ENCODE peak calls at places on chromosome 9, in nine cellular contexts. G is T-helper 2 cell, I is NCI-H2029, T is upper lobe of left lung, E is fibroblast of lung, W is HuH-7, S is NCI-H1092 treated with DMSO at 0.1 percent for 48 hours, M is SW480, L is lower leg skin. K is an unnamed sample.

GRCh38 chr9:132769895-132770774 is 99.9 kb downstream of the GTF3C4 start:
- DNase-seq in I (peak), L (peak), E (peak), T (peak), S (peak), M (no peak), G (peak), W (peak), K (no peak)

GRCh38 chr9:27194401-27195091 is 85.5 kb downstream of the TEK start:
- DNase-seq in M (peak), L (no peak), W (no peak), G (no peak), E (peak), S (no peak), I (no peak), T (no peak), K (no peak)

GRCh38 chr9:20624201-20625002 is 2.1 kb upstream of the MLLT3 start:
- DNase-seq in G (peak), T (no peak), W (no peak), M (peak), L (peak), E (peak), S (peak), I (peak), K (peak)

GRCh38 chr9:113929634-113930092 is 53.6 kb downstream of the ZNF618 start:
- DNase-seq in G (no peak), L (no peak), W (no peak), S (no peak), M (no peak), I (peak), E (peak), T (no peak), K (no peak)

GRCh38 chr9:10614201-10614870 is 1.5 kb upstream of the PTPRD start:
- DNase-seq in T (no peak), I (no peak), G (no peak), M (no peak), L (no peak), E (no peak), W (no peak), S (no peak), K (no peak)

GRCh38 chr9:108053555-108054061 is 564.0 kb upstream of the KLF4 start:
- DNase-seq in I (peak), T (no peak), G (no peak), E (peak), M (no peak), S (peak), W (no peak), L (peak), K (no peak)

GRCh38 chr9:85859751-85860150 is 81.2 kb upstream of the NAA35 start:
- DNase-seq in M (peak), S (no peak), W (no peak), L (no peak), E (no peak), I (peak), T (no peak), G (no peak), K (no peak)

GRCh38 chr9:81637276-81637675 is 52.1 kb downstream of the TLE1 start:
- DNase-seq in G (no peak), W (no peak), T (no peak), S (no peak), M (no peak), E (no peak), L (no peak), I (no peak), K (no peak)

GRCh38 chr9:137272241-137273094 is 5.1 kb upstream of the TOR4A start:
- DNase-seq in W (no peak), G (no peak), L (no peak), T (peak), M (no peak), S (no peak), I (no peak), E (no peak), K (no peak)

GRCh38 chr9:134833294-134833880 is 47.2 kb upstream of the FCN2 start:
- DNase-seq in G (no peak), W (no peak), L (no peak), M (no peak), S (no peak), E (no peak), T (peak), I (no peak), K (no peak)

GRCh38 chr9:134386951-134387831 is 60.9 kb downstream of the RXRA start:
- DNase-seq in E (peak), W (no peak), G (no peak), L (no peak), T (no peak), I (peak), S (peak), M (no peak), K (no peak)

GRCh38 chr9:20270176-20270575 is 352.1 kb downstream of the MLLT3 start:
- DNase-seq in G (no peak), L (no peak), M (no peak), W (no peak), E (no peak), S (no peak), I (no peak), T (no peak), K (no peak)

GRCh38 chr9:115106642-115107041 is 11.3 kb downstream of the TNC start:
- DNase-seq in S (no peak), W (no peak), E (peak), M (no peak), T (no peak), L (no peak), G (no peak), I (no peak), K (no peak)

GRCh38 chr9:88258587-88258986 is 120.3 kb upstream of the SPATA31C2 start:
- DNase-seq in M (no peak), I (no peak), E (no peak), T (no peak), L (no peak), W (no peak), S (no peak), G (no peak), K (no peak)

GRCh38 chr9:92265159-92265558 is 28.3 kb downstream of the IARS1 start:
- DNase-seq in L (no peak), W (no peak), G (no peak), I (no peak), E (peak), M (peak), T (no peak), S (no peak), K (no peak)

GRCh38 chr9:111069233-111069632 is 31.0 kb upstream of the LPAR1 start:
- DNase-seq in L (no peak), S (no peak), G (no peak), T (no peak), E (no peak), I (no peak), W (no peak), M (no peak), K (no peak)

GRCh38 chr9:36039696-36040095 is 3.0 kb downstream of the RECK start:
- DNase-seq in L (no peak), S (no peak), W (no peak), G (no peak), I (no peak), M (no peak), T (no peak), E (peak), K (no peak)

GRCh38 chr9:96875460-96876142 is 21.3 kb upstream of the ZNF782 start:
- DNase-seq in W (peak), G (no peak), L (no peak), I (peak), T (peak), E (peak), M (peak), S (peak), K (peak)

GRCh38 chr9:21684831-21685362 is 117.5 kb upstream of the MTAP start:
- DNase-seq in E (peak), M (peak), G (no peak), T (no peak), W (no peak), S (no peak), L (no peak), I (peak), K (no peak)

GRCh38 chr9:137201205-137201868 is 796 bp upstream of the TPRN start:
- DNase-seq in I (no peak), G (no peak), T (no peak), E (no peak), L (no peak), M (no peak), S (no peak), W (no peak), K (no peak)

GRCh38 chr9:88628811-88629210 is 93.8 kb downstream of the NXNL2 start:
- DNase-seq in M (no peak), I (no peak), T (no peak), L (no peak), E (peak), S (no peak), W (no peak), G (no peak), K (no peak)

GRCh38 chr9:97924386-97924785 is 2.1 kb upstream of the TRMO start:
- DNase-seq in S (no peak), G (no peak), I (no peak), M (no peak), W (no peak), E (no peak), T (no peak), L (no peak), K (no peak)

GRCh38 chr9:132488611-132489010 is 78.6 kb downstream of the CFAP77 start:
- DNase-seq in E (no peak), L (no peak), G (no peak), M (no peak), I (no peak), S (peak), T (no peak), W (no peak), K (no peak)

GRCh38 chr9:115208503-115208902 is 90.5 kb upstream of the TNC start:
- DNase-seq in G (no peak), L (no peak), M (no peak), I (no peak), E (no peak), W (no peak), S (no peak), T (no peak), K (no peak)

GRCh38 chr9:121650220-121651013 is 1.0 kb upstream of the DAB2IP start:
- DNase-seq in G (no peak), E (peak), L (no peak), S (peak), M (peak), W (peak), T (peak), I (no peak), K (no peak)